ENCODE peak calls at places on chromosomes 4 and X, in five cellular contexts. One of them, this sample, is unnamed.

GRCh38 chrX:76253432-76253831 is 80.6 kb downstream of the PBDC1 start:
- DNase-seq in GM12865: peak; percentile 61
- DNase-seq in HFF-Myc: peak; percentile 1
- DNase-seq in body of pancreas: peak; percentile 11
- DNase-seq in brain microvascular endothelial cell: peak; percentile 5
- DNase-seq in this sample: peak; percentile 42

GRCh38 chr4:38728651-38729141 is 54.1 kb downstream of the TLR10 start:
- DNase-seq in GM12865: no peak
- DNase-seq in HFF-Myc: no peak
- DNase-seq in body of pancreas: peak; percentile 36
- DNase-seq in brain microvascular endothelial cell: no peak
- DNase-seq in this sample: no peak

GRCh38 chrX:69362889-69363288 is 141.2 kb upstream of the NALF2 start:
- DNase-seq in GM12865: peak; percentile 6
- DNase-seq in HFF-Myc: peak; percentile 65
- DNase-seq in body of pancreas: no peak
- DNase-seq in brain microvascular endothelial cell: no peak
- DNase-seq in this sample: no peak

GRCh38 chr4:99135541-99136173 is 8.4 kb downstream of the ADH4 start:
- DNase-seq in GM12865: no peak
- DNase-seq in HFF-Myc: no peak
- DNase-seq in body of pancreas: no peak
- DNase-seq in brain microvascular endothelial cell: no peak
- DNase-seq in this sample: no peak

GRCh38 chrX:32525234-32525633 is 686.1 kb downstream of the DMD start:
- DNase-seq in GM12865: no peak
- DNase-seq in HFF-Myc: no peak
- DNase-seq in body of pancreas: no peak
- DNase-seq in brain microvascular endothelial cell: no peak
- DNase-seq in this sample: no peak

GRCh38 chrX:12153741-12154140 is 15.5 kb downstream of the FRMPD4 start:
- DNase-seq in GM12865: no peak
- DNase-seq in HFF-Myc: no peak
- DNase-seq in body of pancreas: no peak
- DNase-seq in brain microvascular endothelial cell: no peak
- DNase-seq in this sample: no peak

GRCh38 chr4:164138521-164138920 is 615.4 kb upstream of the SMIM31 start:
- DNase-seq in GM12865: no peak
- DNase-seq in HFF-Myc: no peak
- DNase-seq in body of pancreas: no peak
- DNase-seq in brain microvascular endothelial cell: no peak
- DNase-seq in this sample: no peak

GRCh38 chr4:166252487-166253402 is 379.7 kb downstream of the TLL1 start:
- DNase-seq in GM12865: peak; percentile 36
- DNase-seq in HFF-Myc: no peak
- DNase-seq in body of pancreas: no peak
- DNase-seq in brain microvascular endothelial cell: peak; percentile 24
- DNase-seq in this sample: no peak

GRCh38 chr4:170271723-170272122 is 182.0 kb upstream of the AADAT start:
- DNase-seq in GM12865: peak; percentile 58
- DNase-seq in HFF-Myc: no peak
- DNase-seq in body of pancreas: no peak
- DNase-seq in brain microvascular endothelial cell: no peak
- DNase-seq in this sample: no peak

GRCh38 chrX:50700921-50701320 is 113.1 kb downstream of the SHROOM4 start:
- DNase-seq in GM12865: no peak
- DNase-seq in HFF-Myc: no peak
- DNase-seq in body of pancreas: no peak
- DNase-seq in brain microvascular endothelial cell: no peak
- DNase-seq in this sample: peak; percentile 38

GRCh38 chrX:96987228-96987627 is 103.5 kb downstream of the RPA4 start:
- DNase-seq in GM12865: no peak
- DNase-seq in HFF-Myc: no peak
- DNase-seq in body of pancreas: no peak
- DNase-seq in brain microvascular endothelial cell: peak; percentile 7
- DNase-seq in this sample: no peak

DNA sequence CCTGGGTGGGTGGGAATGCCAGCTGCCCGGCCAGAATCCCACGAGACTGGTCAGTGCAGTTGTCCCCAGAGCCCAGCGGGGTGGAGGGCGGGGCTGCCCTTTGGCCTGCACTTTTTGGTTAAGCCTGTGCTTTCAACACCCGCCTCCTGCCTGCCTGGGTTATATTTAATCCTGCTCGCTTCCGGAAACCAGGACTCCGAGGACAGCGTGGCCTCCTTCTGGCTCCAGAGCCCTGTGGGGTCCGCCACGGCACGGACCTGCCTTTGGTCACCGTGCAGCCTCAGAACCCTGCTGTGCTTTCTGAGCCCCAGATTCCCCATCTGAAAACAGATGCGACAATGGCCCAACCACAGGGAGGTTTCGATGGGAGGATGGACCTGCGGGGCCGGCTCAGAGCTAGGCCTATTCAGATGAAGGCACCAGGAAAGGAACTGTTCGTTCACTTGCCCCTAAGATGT is 29.4 kb upstream of the KIAA0232 start:
- DNase-seq in GM12865: no peak
- DNase-seq in HFF-Myc: no peak
- DNase-seq in body of pancreas: no peak
- DNase-seq in brain microvascular endothelial cell: no peak
- DNase-seq in this sample: no peak
- H3K4me3 ChIP-seq in GM12865: no peak overlapping the region
- H3K4me3 ChIP-seq in HFF-Myc: no peak overlapping the region
- H3K4me3 ChIP-seq in body of pancreas: no peak overlapping the region
- H3K4me3 ChIP-seq in brain microvascular endothelial cell: no peak overlapping the region
- H3K4me3 ChIP-seq in this sample: no peak overlapping the region

DNA sequence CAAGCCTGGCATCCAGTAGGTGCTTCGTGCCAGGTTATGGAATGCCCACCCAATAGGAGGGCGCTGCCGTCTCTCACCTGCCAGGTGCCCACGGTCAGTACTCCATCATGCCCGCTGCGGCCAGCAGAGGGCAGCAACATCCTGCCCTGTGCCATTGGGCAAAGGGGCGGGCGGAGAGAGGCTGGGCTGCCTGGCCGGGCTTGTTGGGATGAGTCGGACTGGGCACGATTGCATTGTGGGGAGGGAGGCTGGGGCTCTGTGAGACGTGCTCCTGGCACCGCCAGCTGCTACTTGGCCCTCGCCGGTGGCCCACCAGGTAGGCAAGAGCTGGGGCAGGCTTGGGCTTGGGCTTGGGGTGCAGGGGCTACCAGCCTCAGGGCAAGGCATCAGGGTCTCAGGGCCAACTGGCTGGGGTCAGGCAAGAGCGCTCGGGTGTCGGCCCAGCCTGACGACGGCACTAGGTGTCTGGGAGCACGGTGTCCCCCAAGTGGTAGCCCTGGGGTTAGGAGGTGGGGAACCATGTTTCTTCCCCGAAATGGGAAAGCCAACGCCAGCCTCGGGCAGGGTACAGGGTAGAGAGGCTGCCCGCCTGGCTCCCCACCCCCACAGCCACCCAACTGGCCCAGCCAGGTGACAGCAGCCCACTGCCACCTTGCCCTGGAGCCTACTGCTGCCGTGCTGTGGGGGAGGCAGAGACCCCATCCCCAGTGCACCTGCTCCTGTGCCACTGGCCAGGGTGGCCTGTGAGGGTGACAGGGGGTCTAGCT is at the start of gene PLXNB3:
- DNase-seq in GM12865: peak; percentile 64
- DNase-seq in HFF-Myc: no peak
- DNase-seq in body of pancreas: peak; percentile 78
- DNase-seq in brain microvascular endothelial cell: peak; percentile 43
- DNase-seq in this sample: peak; percentile 20
- H3K4me3 ChIP-seq in GM12865: no peak within 1 kb of the TSS
- H3K4me3 ChIP-seq in HFF-Myc: peak within 1 kb of the TSS; percentile 48
- H3K4me3 ChIP-seq in body of pancreas: no peak within 1 kb of the TSS
- H3K4me3 ChIP-seq in brain microvascular endothelial cell: peak within 1 kb of the TSS; percentile 40
- H3K4me3 ChIP-seq in this sample: no peak within 1 kb of the TSS

GRCh38 chrX:154430916-154431315 is 2.4 kb downstream of the ATP6AP1 start:
- DNase-seq in GM12865: no peak
- DNase-seq in HFF-Myc: no peak
- DNase-seq in body of pancreas: no peak
- DNase-seq in brain microvascular endothelial cell: no peak
- DNase-seq in this sample: no peak

GRCh38 chrX:154431321-154431720 is 2.8 kb downstream of the ATP6AP1 start:
- DNase-seq in GM12865: no peak
- DNase-seq in HFF-Myc: no peak
- DNase-seq in body of pancreas: no peak
- DNase-seq in brain microvascular endothelial cell: no peak
- DNase-seq in this sample: no peak

GRCh38 chrX:154430504-154430903 is 2.0 kb downstream of the ATP6AP1 start:
- DNase-seq in GM12865: no peak
- DNase-seq in HFF-Myc: no peak
- DNase-seq in body of pancreas: no peak
- DNase-seq in brain microvascular endothelial cell: no peak
- DNase-seq in this sample: no peak

GRCh38 chrX:154428176-154429171 is at the start of gene ATP6AP1:
- DNase-seq in GM12865: peak; percentile 96
- DNase-seq in HFF-Myc: peak; percentile 78
- DNase-seq in body of pancreas: peak; percentile 91
- DNase-seq in brain microvascular endothelial cell: peak; percentile 93
- DNase-seq in this sample: peak; percentile 67

DNA sequence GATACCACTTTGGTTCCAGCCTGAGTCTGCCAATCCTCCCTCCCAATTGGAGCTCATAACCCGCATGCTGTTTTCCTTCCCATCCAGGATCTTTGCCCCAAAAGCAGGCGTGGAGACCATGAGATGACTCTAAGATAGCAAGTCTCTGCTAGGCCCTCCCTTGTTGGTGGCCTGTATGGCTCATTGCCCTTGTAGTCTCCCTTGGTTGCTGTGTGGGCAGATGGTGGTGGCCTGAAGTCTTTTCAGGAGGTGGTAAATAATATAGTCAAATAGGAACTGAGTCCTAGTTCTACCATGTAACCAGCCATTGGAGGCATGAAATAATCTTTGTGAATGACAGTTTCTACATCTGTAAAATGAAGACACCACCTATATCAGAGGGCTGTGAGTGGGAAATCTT is 1.2 kb downstream of the ATP6AP1 start:
- DNase-seq in GM12865: no peak
- DNase-seq in HFF-Myc: no peak
- DNase-seq in body of pancreas: no peak
- DNase-seq in brain microvascular endothelial cell: no peak
- DNase-seq in this sample: no peak
- H3K4me3 ChIP-seq in GM12865: peak overlapping the region; percentile 74
- H3K4me3 ChIP-seq in HFF-Myc: peak overlapping the region; percentile 58
- H3K4me3 ChIP-seq in body of pancreas: no peak overlapping the region
- H3K4me3 ChIP-seq in brain microvascular endothelial cell: peak overlapping the region; percentile 70
- H3K4me3 ChIP-seq in this sample: no peak overlapping the region

DNA sequence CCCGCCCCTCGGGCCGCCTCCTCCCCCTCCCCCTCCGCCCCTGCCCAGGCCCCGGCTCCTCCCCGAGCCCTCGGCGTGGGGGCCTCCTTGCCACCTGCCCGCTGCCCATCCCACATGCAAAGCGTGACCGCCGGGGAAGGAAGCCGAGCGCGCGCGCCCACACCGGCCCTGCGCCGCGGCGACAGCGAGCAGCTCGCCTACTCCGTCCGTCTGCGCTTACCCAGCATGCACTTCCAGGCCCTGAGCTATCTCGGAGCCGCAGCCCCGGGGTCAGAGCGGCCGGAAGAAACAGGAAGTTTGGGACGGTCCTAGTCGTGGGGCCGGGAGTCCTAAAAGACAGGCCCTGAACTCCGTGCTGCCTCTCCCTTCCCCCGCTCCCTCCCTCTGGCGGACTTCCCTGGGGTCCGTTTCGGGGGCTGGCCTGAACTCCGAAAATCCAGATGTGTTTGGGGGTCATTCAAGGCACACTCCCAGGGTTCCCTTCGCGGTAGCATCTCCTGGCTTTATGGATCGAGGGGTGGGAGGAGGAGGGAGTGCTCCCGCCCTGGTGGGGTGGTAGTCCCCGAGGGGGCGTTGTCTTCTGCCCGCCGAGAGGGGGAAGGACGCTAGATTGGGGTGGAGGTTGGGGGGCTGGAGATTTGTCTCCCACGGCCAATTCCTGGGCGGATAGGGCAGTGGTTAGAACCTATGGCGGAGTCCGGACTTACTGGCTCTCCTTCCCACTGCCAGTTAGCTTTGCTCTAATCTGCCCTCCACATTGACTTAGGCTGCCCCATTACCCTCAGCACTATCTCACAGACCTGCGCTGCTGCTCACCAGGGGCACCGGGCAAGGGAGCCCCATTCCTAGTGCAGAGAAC is 25.0 kb upstream of the BCORL1 start:
- DNase-seq in GM12865: peak; percentile 89
- DNase-seq in HFF-Myc: no peak
- DNase-seq in body of pancreas: peak; percentile 58
- DNase-seq in brain microvascular endothelial cell: no peak
- DNase-seq in this sample: no peak
- H3K4me3 ChIP-seq in GM12865: peak overlapping the region; percentile 79
- H3K4me3 ChIP-seq in HFF-Myc: peak overlapping the region; percentile 31
- H3K4me3 ChIP-seq in body of pancreas: no peak overlapping the region
- H3K4me3 ChIP-seq in brain microvascular endothelial cell: peak overlapping the region; percentile 46
- H3K4me3 ChIP-seq in this sample: peak overlapping the region; percentile 26

DNA sequence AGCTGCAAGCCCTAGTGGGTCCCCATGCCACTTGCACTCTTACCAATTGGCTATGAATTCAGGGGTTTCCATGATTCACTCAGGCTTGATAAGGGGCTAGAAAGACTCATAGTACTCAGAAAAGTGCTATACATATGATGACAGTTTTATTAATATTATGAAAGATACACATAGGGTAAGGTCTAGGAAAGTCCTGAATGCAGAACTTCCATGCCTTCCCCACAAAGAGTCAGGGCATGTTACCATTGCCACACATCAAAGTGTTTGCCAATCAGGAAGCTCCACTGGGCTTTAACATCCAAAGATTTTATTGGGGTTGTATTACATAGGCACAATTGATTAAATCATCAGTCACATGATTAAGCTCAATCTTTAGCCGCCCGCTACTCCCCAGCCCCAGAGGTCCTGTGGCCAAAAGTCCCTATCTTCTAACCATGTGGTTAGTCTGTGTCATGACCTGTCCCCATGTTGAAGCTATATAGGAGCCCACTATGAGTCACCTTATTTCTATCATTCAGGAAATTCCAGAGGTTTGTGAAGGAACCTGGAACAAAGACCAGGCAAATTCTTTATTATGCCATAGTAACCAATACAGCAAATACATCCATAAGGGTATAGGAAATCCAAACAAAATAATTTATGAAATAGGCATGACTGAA is 635.6 kb downstream of the STPG2 start:
- DNase-seq in GM12865: no peak
- DNase-seq in HFF-Myc: no peak
- DNase-seq in body of pancreas: no peak
- DNase-seq in brain microvascular endothelial cell: peak; percentile 30
- DNase-seq in this sample: no peak
- H3K4me3 ChIP-seq in GM12865: no peak overlapping the region
- H3K4me3 ChIP-seq in HFF-Myc: no peak overlapping the region
- H3K4me3 ChIP-seq in body of pancreas: no peak overlapping the region
- H3K4me3 ChIP-seq in brain microvascular endothelial cell: no peak overlapping the region
- H3K4me3 ChIP-seq in this sample: no peak overlapping the region

DNA sequence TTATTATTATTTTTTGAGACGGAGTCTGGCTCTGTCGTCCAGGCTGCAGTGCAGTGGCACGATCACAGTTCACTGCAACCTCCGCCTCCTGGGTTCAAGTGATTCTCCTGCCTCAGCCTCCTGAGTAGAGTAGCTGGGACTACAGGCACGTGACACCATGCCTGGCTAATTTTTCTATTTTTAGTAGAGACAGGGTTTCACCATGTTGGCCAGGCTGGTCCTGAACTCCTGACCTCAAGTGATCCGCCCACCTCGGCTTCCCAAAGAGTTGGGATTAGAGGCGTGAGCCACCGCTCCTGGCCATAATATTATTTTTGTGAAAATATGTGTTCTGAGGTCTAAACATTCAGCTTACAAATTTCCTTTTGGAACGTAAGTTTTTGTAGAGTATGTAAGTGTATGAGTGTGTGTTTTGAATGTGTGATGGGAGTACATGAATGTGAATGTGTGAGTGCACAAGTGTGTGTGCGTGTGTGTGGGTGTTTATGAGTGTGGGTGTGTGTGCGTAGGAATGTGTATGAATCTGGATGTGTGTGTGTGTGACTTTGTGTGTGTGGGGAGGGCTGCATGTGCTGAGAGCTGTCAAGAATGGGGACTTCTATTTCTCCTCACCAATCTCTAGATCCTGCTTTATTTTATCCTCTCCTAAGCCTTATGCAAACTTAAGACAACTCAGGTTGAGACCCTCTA is 5.7 kb upstream of the MGST2 start:
- DNase-seq in GM12865: no peak
- DNase-seq in HFF-Myc: no peak
- DNase-seq in body of pancreas: no peak
- DNase-seq in brain microvascular endothelial cell: no peak
- DNase-seq in this sample: no peak
- H3K4me3 ChIP-seq in GM12865: no peak overlapping the region
- H3K4me3 ChIP-seq in HFF-Myc: no peak overlapping the region
- H3K4me3 ChIP-seq in body of pancreas: no peak overlapping the region
- H3K4me3 ChIP-seq in brain microvascular endothelial cell: no peak overlapping the region
- H3K4me3 ChIP-seq in this sample: no peak overlapping the region

This sample was measured in NT2/D1.